ENCODE peak calls at places on chromosomes 11 and 22, in six cellular contexts. V, U, Q, L, B and K are unnamed samples.

GRCh38 chr11:69635804-69636511 is 5.0 kb upstream of the CCND1 start:
- DNase-seq in V (no peak), U (no peak), Q (no peak), L (no peak), B (no peak), K (no peak)

GRCh38 chr11:100581318-100581717 is 105.8 kb upstream of the ARHGAP42 start:
- DNase-seq in V (no peak), U (no peak), Q (no peak), L (peak), B (no peak), K (no peak)

GRCh38 chr22:50250249-50250554 is 863 bp downstream of the HDAC10 start:
- DNase-seq in V (no peak), U (no peak), Q (no peak), L (no peak), B (no peak), K (no peak)

GRCh38 chr11:20002312-20003216 is 157.7 kb downstream of the DBX1 start:
- DNase-seq in V (no peak), U (no peak), Q (no peak), L (no peak), B (no peak), K (no peak)

GRCh38 chr11:44464741-44465140 is 100.7 kb upstream of the CD82 start:
- DNase-seq in V (no peak), U (no peak), Q (no peak), L (no peak), B (no peak), K (no peak)

GRCh38 chr11:69817265-69818236 is 1.7 kb downstream of the FGF3 start:
- DNase-seq in V (no peak), U (no peak), Q (no peak), L (no peak), B (no peak), K (no peak)

GRCh38 chr22:19888131-19888746 is 33.6 kb upstream of the GNB1L start:
- DNase-seq in V (no peak), U (no peak), Q (no peak), L (no peak), B (no peak), K (no peak)

GRCh38 chr11:45163956-45164575 is 17.6 kb downstream of the PRDM11 start:
- DNase-seq in V (no peak), U (no peak), Q (no peak), L (no peak), B (no peak), K (peak)

GRCh38 chr11:65780770-65781151 is at the start of gene AP5B1:
- DNase-seq in V (peak), U (peak), Q (peak), L (peak), B (no peak), K (no peak)

GRCh38 chr22:19789828-19790227 is 29.2 kb downstream of the TBX1 start:
- DNase-seq in V (no peak), U (no peak), Q (no peak), L (no peak), B (no peak), K (no peak)

GRCh38 chr11:48170176-48170839 is 46.3 kb upstream of the OR4B1 start:
- DNase-seq in V (no peak), U (no peak), Q (no peak), L (no peak), B (no peak), K (no peak)

GRCh38 chr22:46055176-46055850 is 78.4 kb upstream of the WNT7B start:
- DNase-seq in V (peak), U (no peak), Q (peak), L (peak), B (no peak), K (no peak)

GRCh38 chr11:5891216-5891800 is 1.7 kb upstream of the OR52E5 start:
- DNase-seq in V (no peak), U (no peak), Q (no peak), L (no peak), B (no peak), K (no peak)

GRCh38 chr11:44191322-44192014 is 96.0 kb downstream of the EXT2 start:
- DNase-seq in V (no peak), U (no peak), Q (no peak), L (no peak), B (no peak), K (no peak)

GRCh38 chr11:65606876-65607613 is 7.0 kb downstream of the MAP3K11 start:
- DNase-seq in V (peak), U (no peak), Q (peak), L (peak), B (peak), K (peak)

GRCh38 chr11:34727228-34727737 is 106.4 kb downstream of the EHF start:
- DNase-seq in V (no peak), U (no peak), Q (no peak), L (no peak), B (no peak), K (no peak)

GRCh38 chr11:1839924-1840779 is 1.4 kb downstream of the TNNI2 start:
- DNase-seq in V (no peak), U (no peak), Q (peak), L (peak), B (no peak), K (no peak)

GRCh38 chr22:33867118-33867863 is 53.0 kb downstream of the LARGE1 start:
- DNase-seq in V (no peak), U (no peak), Q (no peak), L (no peak), B (no peak), K (no peak)

GRCh38 chr22:33865248-33865647 is 55.0 kb downstream of the LARGE1 start:
- DNase-seq in V (no peak), U (no peak), Q (no peak), L (no peak), B (no peak), K (no peak)

GRCh38 chr22:33865996-33866395 is 54.3 kb downstream of the LARGE1 start:
- DNase-seq in V (no peak), U (no peak), Q (no peak), L (no peak), B (no peak), K (no peak)

GRCh38 chr22:33866521-33866920 is 53.8 kb downstream of the LARGE1 start:
- DNase-seq in V (no peak), U (no peak), Q (no peak), L (no peak), B (no peak), K (no peak)

DNA sequence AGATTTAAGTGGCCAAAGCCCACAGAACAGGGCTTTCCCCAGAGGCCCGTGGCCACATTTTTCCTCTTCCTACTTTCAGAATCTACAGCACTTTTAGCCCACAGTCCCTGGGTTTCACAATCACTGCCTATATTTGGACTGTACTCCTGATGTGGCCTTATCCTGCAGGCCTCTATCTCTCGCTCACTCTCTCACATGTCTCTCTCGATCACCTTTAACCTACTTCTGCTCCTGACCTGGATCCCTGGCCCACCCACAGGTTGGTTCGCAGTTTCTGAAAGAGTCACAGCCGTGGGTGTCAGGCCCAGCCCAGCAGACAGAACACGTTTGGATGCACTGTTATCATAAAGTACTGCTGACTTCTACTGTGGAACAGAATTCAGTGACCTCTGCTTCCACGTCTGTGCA is 55.5 kb downstream of the LARGE1 start:
- DNase-seq in V (no peak), U (no peak), Q (peak), L (no peak), B (peak), K (no peak)
- H3K27ac ChIP-seq in V (no peak), U (no peak), Q (peak), L (peak), B (peak), K (no peak)

GRCh38 chr11:111723595-111723994 is 42.6 kb downstream of the PPP2R1B start:
- DNase-seq in V (no peak), U (no peak), Q (no peak), L (no peak), B (no peak), K (peak)
- H3K27ac ChIP-seq in V (no peak), U (no peak), Q (no peak), L (no peak), B (peak), K (peak)

DNA sequence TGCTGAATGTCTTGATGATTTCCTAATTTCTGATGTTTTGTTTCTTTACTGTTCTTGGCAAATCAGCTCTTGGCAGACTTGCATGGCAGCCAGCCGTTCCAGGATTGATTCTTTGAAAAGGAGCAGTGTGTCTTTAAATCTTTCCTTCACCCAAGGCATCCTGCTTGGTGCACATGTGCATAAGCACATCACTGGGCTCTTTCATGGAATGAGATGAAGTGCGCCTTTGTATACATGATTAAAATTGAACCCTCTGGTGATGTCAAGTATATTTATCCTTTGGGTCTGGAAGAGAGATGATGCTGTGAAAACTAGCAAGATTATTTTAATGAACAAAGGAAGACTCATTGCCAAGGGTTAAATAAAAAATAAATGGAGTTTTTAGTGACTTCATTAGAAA is 12.4 kb downstream of the FBXO7 start:
- DNase-seq in V (no peak), U (no peak), Q (no peak), L (no peak), B (no peak), K (no peak)
- H3K27ac ChIP-seq in V (no peak), U (no peak), Q (no peak), L (no peak), B (no peak), K (peak)

GRCh38 chr22:31629741-31630184 is 32.3 kb downstream of the PISD start:
- DNase-seq in V (no peak), U (no peak), Q (no peak), L (no peak), B (no peak), K (no peak)
- H3K27ac ChIP-seq in V (peak), U (peak), Q (peak), L (peak), B (peak), K (peak)

GRCh38 chr11:74162688-74163467 is 7.9 kb downstream of the C2CD3 start:
- DNase-seq in V (no peak), U (no peak), Q (no peak), L (no peak), B (no peak), K (no peak)
- H3K27ac ChIP-seq in V (no peak), U (no peak), Q (no peak), L (no peak), B (no peak), K (no peak)

DNA sequence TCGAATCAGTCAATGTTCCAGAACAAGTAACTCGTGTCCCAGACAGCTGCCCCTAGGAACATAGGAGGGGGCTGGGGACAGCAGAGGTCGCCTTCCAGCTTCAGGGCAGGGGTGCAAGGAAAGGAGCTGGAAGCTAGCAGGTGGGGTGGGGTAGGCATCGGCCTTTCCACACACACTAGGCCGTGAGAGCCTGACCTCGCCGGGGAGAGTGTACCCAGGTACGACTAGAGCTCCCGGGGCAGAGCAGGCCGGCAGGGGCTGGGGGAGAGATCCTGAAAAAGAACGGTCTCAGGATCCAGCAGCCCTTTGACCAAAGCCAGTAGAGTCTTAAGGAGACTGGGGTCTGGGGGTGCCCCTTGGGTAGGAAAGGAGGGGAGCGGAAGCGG is 1127.5 kb downstream of the BRD1 start:
- DNase-seq in V (no peak), U (no peak), Q (no peak), L (no peak), B (no peak), K (no peak)
- H3K27ac ChIP-seq in V (no peak), U (no peak), Q (no peak), L (no peak), B (no peak), K (no peak)

GRCh38 chr22:44683881-44684280 is 18.1 kb upstream of the PRR5 start:
- DNase-seq in V (no peak), U (no peak), Q (no peak), L (no peak), B (no peak), K (no peak)

GRCh38 chr22:44682556-44683168 is 19.3 kb upstream of the PRR5 start:
- DNase-seq in V (no peak), U (no peak), Q (no peak), L (no peak), B (no peak), K (no peak)

GRCh38 chr22:44683237-44683636 is 18.8 kb upstream of the PRR5 start:
- DNase-seq in V (no peak), U (no peak), Q (no peak), L (no peak), B (no peak), K (no peak)

GRCh38 chr22:44685384-44686056 is 16.5 kb upstream of the PRR5 start:
- DNase-seq in V (no peak), U (peak), Q (no peak), L (no peak), B (no peak), K (no peak)

DNA sequence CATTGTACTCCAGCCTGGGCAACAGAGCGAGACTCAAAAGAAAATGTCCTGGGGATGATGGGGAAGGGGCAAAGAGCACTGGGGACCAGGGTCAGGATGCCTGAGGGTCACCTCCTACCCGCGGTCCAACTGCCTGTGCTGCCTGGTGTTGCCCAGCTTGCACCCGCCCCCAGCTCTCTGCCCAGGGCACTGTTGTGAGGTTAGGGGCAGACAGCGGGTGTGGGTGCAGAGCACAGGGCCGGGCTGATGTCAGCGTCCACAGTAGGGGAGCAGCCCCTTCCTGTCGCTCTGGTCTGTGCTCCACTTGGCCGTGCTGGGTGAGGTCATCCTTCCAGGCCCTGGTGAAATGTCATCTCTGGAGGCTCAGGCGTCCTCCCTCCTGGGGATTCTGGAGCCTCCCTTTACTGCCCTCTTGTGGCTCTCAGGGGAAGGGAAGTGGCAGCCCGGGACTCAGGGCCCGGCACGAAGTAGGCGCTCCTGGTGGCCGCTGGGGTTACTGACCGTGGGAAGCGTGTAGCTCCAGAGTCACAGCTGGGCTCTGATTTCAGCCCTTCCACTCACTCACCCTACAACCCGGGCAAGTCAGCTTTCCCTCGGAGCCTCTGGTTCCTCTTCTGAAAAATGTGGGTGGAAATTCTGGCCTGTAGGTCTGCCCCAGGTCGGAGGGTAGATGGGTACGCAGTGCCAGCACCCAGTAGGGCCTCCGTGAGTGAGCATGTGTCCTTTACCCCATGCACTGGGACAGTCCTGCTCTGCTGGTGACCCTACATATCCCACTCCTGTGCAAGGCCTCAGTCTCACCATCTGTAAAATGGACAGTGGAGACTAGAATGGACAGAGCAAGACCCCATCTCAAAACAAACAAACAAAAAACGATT is 17.3 kb upstream of the PRR5 start:
- DNase-seq in V (peak), U (peak), Q (peak), L (peak), B (peak), K (peak)
- H3K27ac ChIP-seq in V (no peak), U (peak), Q (no peak), L (no peak), B (no peak), K (no peak)

DNA sequence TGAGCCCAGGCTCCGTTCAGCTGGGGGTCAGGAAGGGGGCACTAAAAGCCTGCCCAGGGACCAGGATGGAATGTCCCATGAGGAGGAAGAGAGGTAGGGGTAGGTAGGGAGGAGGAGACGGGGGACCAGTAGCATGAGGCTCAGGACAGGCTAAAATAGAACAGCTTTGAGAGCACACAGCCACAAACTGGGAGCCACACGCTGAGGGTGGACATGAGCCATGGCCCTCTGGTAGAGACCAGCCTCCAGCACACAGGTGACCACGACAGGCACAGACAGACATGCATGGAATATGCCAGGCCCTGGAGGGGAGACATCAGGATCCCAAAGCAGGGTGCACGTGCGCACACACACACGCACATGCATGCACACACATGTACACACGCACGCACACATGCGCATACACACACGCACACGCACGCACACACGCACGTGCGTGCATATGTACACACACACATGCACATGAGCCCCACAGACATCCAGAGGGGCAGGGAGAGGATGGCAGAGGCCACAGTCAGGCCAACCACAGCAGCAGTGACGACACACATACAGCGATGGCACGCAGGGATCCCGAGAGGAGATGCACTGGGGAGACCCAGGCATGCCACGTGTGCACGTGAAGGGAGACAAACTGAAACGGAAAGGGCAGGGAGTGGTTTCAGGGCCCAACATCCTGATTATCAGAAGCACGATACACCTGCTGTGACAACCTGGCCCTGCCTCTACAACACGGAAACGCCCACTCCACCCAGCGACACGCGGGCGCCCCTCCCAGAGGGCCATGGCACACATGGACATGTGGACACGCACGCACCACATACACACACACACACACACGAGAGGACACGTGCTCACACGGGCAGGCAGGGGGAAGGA is 25.7 kb downstream of the LRRC10B start:
- DNase-seq in V (no peak), U (no peak), Q (no peak), L (no peak), B (no peak), K (no peak)
- H3K27ac ChIP-seq in V (no peak), U (no peak), Q (peak), L (no peak), B (peak), K (no peak)